ENCODE peak calls at places on chromosome 5, in five cellular contexts. One of them, this sample, is unnamed.

GRCh38 chr5:157350939-157351338 is 85.0 kb downstream of the CYFIP2 start:
- DNase-seq in activated gamma-delta T cell treated with Interleukin-2 at 50 U/mL for 16 hours: no peak
- DNase-seq in MV-4-11: no peak
- DNase-seq in myocyte: no peak
- DNase-seq in NCI-H1694: no peak
- DNase-seq in this sample: no peak

GRCh38 chr5:151870820-151871219 is 53.8 kb downstream of the GLRA1 start:
- DNase-seq in myocyte: peak; percentile 89
- DNase-seq in MV-4-11: peak; percentile 46
- DNase-seq in NCI-H1694: no peak
- DNase-seq in activated gamma-delta T cell treated with Interleukin-2 at 50 U/mL for 16 hours: no peak
- DNase-seq in this sample: no peak

GRCh38 chr5:67617051-67617450 is 420.5 kb upstream of the CD180 start:
- DNase-seq in activated gamma-delta T cell treated with Interleukin-2 at 50 U/mL for 16 hours: no peak
- DNase-seq in myocyte: no peak
- DNase-seq in MV-4-11: no peak
- DNase-seq in NCI-H1694: no peak
- DNase-seq in this sample: no peak

GRCh38 chr5:106737111-106737510 is 933.6 kb downstream of the EFNA5 start:
- DNase-seq in myocyte: no peak
- DNase-seq in activated gamma-delta T cell treated with Interleukin-2 at 50 U/mL for 16 hours: no peak
- DNase-seq in NCI-H1694: no peak
- DNase-seq in MV-4-11: no peak
- DNase-seq in this sample: no peak

GRCh38 chr5:141354900-141355469 is at the start of gene PCDHGA4:
- DNase-seq in NCI-H1694: no peak
- DNase-seq in myocyte: no peak
- DNase-seq in activated gamma-delta T cell treated with Interleukin-2 at 50 U/mL for 16 hours: no peak
- DNase-seq in MV-4-11: no peak
- DNase-seq in this sample: no peak

GRCh38 chr5:181044662-181045305 is 4.7 kb downstream of the BTNL9 start:
- DNase-seq in myocyte: no peak
- DNase-seq in NCI-H1694: no peak
- DNase-seq in activated gamma-delta T cell treated with Interleukin-2 at 50 U/mL for 16 hours: no peak
- DNase-seq in MV-4-11: no peak
- DNase-seq in this sample: no peak

GRCh38 chr5:61675015-61675692 is 343.1 kb downstream of the ZSWIM6 start:
- DNase-seq in activated gamma-delta T cell treated with Interleukin-2 at 50 U/mL for 16 hours: no peak
- DNase-seq in myocyte: no peak
- DNase-seq in MV-4-11: no peak
- DNase-seq in NCI-H1694: no peak
- DNase-seq in this sample: no peak

GRCh38 chr5:142087920-142088679 is 20.5 kb upstream of the NDFIP1 start:
- DNase-seq in NCI-H1694: no peak
- DNase-seq in MV-4-11: no peak
- DNase-seq in myocyte: no peak
- DNase-seq in activated gamma-delta T cell treated with Interleukin-2 at 50 U/mL for 16 hours: no peak
- DNase-seq in this sample: no peak

GRCh38 chr5:98069876-98070512 is 703.5 kb upstream of the RGMB start:
- DNase-seq in NCI-H1694: no peak
- DNase-seq in MV-4-11: no peak
- DNase-seq in activated gamma-delta T cell treated with Interleukin-2 at 50 U/mL for 16 hours: no peak
- DNase-seq in myocyte: peak; percentile 17
- DNase-seq in this sample: no peak

GRCh38 chr5:170882345-170882744 is 20.5 kb downstream of the RANBP17 start:
- DNase-seq in myocyte: no peak
- DNase-seq in NCI-H1694: no peak
- DNase-seq in MV-4-11: no peak
- DNase-seq in activated gamma-delta T cell treated with Interleukin-2 at 50 U/mL for 16 hours: no peak
- DNase-seq in this sample: no peak

GRCh38 chr5:152607393-152608165 is 202.5 kb upstream of the NMUR2 start:
- DNase-seq in myocyte: no peak
- DNase-seq in MV-4-11: no peak
- DNase-seq in activated gamma-delta T cell treated with Interleukin-2 at 50 U/mL for 16 hours: no peak
- DNase-seq in NCI-H1694: no peak
- DNase-seq in this sample: no peak

This sample was measured in endothelial cell.